ENCODE peak calls at places on chromosomes 3 and 15, in eight cellular contexts. M, R, A, L, H, E, U and Y are unnamed samples.

GRCh38 chr3:183506674-183507290 is 48.7 kb downstream of the KLHL6 start:
- DNase-seq in L (no peak), E (no peak), H (no peak), U (no peak), R (no peak), M (no peak), A (no peak), Y (no peak)

GRCh38 chr15:65132841-65133549 is 613 bp downstream of the PDCD7 start:
- DNase-seq in H (no peak), L (peak), M (no peak), U (peak), E (peak), A (peak), R (no peak), Y (peak)

GRCh38 chr15:95287774-95288173 is 1042.7 kb upstream of the NR2F2 start:
- DNase-seq in U (no peak), E (no peak), L (no peak), M (no peak), H (no peak), R (no peak), A (no peak), Y (no peak)

GRCh38 chr15:90617668-90618097 is 88.0 kb downstream of the CRTC3 start:
- DNase-seq in H (no peak), R (no peak), U (no peak), A (no peak), M (no peak), L (no peak), E (no peak), Y (no peak)

GRCh38 chr3:142931222-142931621 is 32.3 kb downstream of the PAQR9 start:
- DNase-seq in A (no peak), M (no peak), H (no peak), R (no peak), L (no peak), U (no peak), E (peak), Y (no peak)

GRCh38 chr3:98371186-98371585 is 17.5 kb downstream of the OR5K4 start:
- DNase-seq in E (no peak), H (no peak), U (no peak), L (no peak), M (no peak), A (no peak), R (no peak), Y (no peak)

GRCh38 chr15:73936181-73936580 is 9.9 kb downstream of the LOXL1 start:
- DNase-seq in H (no peak), E (no peak), L (no peak), A (no peak), U (no peak), M (no peak), R (no peak), Y (no peak)

GRCh38 chr3:74137790-74138189 is 476.7 kb downstream of the CNTN3 start:
- DNase-seq in U (no peak), R (no peak), E (no peak), L (no peak), A (no peak), M (no peak), H (no peak), Y (no peak)

GRCh38 chr15:67019886-67020520 is 45.4 kb upstream of the SMAD3 start:
- DNase-seq in A (no peak), R (no peak), U (no peak), M (no peak), H (no peak), E (no peak), L (no peak), Y (no peak)

GRCh38 chr3:157063926-157064325 is 96.0 kb downstream of the CCNL1 start:
- DNase-seq in A (no peak), H (no peak), U (no peak), M (no peak), E (no peak), R (no peak), L (no peak), Y (peak)

GRCh38 chr3:119288669-119289068 is 5.5 kb upstream of the ARHGAP31 start:
- DNase-seq in A (no peak), M (no peak), R (no peak), H (no peak), L (no peak), U (no peak), E (no peak), Y (no peak)

GRCh38 chr3:138089091-138089490 is 26.3 kb downstream of the DZIP1L start:
- DNase-seq in H (no peak), A (no peak), E (peak), U (no peak), R (no peak), M (no peak), L (no peak), Y (no peak)

GRCh38 chr15:37086120-37086519 is 14.2 kb downstream of the MEIS2 start:
- DNase-seq in M (no peak), H (no peak), L (no peak), R (no peak), U (no peak), A (no peak), E (no peak), Y (no peak)

GRCh38 chr3:182148360-182148759 is 436.6 kb downstream of the SOX2 start:
- DNase-seq in L (no peak), E (no peak), A (no peak), R (no peak), H (no peak), U (no peak), M (no peak), Y (no peak)

GRCh38 chr3:194407423-194407822 is 8.4 kb upstream of the GP5 start:
- DNase-seq in U (no peak), L (no peak), H (no peak), E (peak), R (no peak), A (no peak), M (no peak), Y (no peak)

GRCh38 chr3:150073513-150073912 is 102.8 kb upstream of the PFN2 start:
- DNase-seq in E (peak), H (no peak), L (no peak), M (no peak), R (no peak), U (no peak), A (no peak), Y (no peak)

GRCh38 chr3:44674211-44674610 is 25.7 kb downstream of the ZNF35 start:
- DNase-seq in M (no peak), H (no peak), A (no peak), U (no peak), L (no peak), R (no peak), E (no peak), Y (no peak)